ENCODE peak calls at places on chromosomes 7 and 10, in four cellular contexts. One of them, this sample, is unnamed. For H3K36me3 and H3K4me1, the result is how much of the 10 kb centered on the place peaks cover.

GRCh38 chr10:66782144-66782543 is 143.7 kb upstream of the LRRTM3 start:
- DNase-seq in suprapubic skin: no peak
- DNase-seq in CD8-positive, alpha-beta memory T cell: no peak
- DNase-seq in psoas muscle: no peak
- DNase-seq in this sample: no peak

GRCh38 chr10:114044251-114045070 is 795 bp downstream of the ADRB1 start:
- DNase-seq in CD8-positive, alpha-beta memory T cell: peak
- DNase-seq in psoas muscle: peak
- DNase-seq in suprapubic skin: no peak
- DNase-seq in this sample: no peak

GRCh38 chr10:43376828-43377227 is 5.4 kb downstream of the FXYD4 start:
- DNase-seq in psoas muscle: no peak
- DNase-seq in CD8-positive, alpha-beta memory T cell: no peak
- DNase-seq in suprapubic skin: no peak
- DNase-seq in this sample: no peak

GRCh38 chr7:96303105-96303685 is 18.7 kb downstream of the SLC25A13 start:
- DNase-seq in psoas muscle: no peak
- DNase-seq in CD8-positive, alpha-beta memory T cell: no peak
- DNase-seq in suprapubic skin: no peak
- DNase-seq in this sample: no peak

GRCh38 chr7:128911441-128912031 is 1.0 kb upstream of the KCP start:
- DNase-seq in psoas muscle: no peak
- DNase-seq in suprapubic skin: peak
- DNase-seq in CD8-positive, alpha-beta memory T cell: no peak
- DNase-seq in this sample: no peak

GRCh38 chr7:4833691-4834600 is 27.9 kb downstream of the PAPOLB start:
- DNase-seq in suprapubic skin: no peak
- DNase-seq in CD8-positive, alpha-beta memory T cell: no peak
- DNase-seq in psoas muscle: no peak
- DNase-seq in this sample: no peak

GRCh38 chr7:85475071-85475470 is 288.2 kb upstream of the SEMA3D start:
- DNase-seq in psoas muscle: no peak
- DNase-seq in suprapubic skin: no peak
- DNase-seq in CD8-positive, alpha-beta memory T cell: no peak
- DNase-seq in this sample: no peak

GRCh38 chr10:22816298-22816653 is 101.9 kb upstream of the PIP4K2A start:
- DNase-seq in psoas muscle: no peak
- DNase-seq in CD8-positive, alpha-beta memory T cell: no peak
- DNase-seq in suprapubic skin: no peak
- DNase-seq in this sample: no peak

GRCh38 chr7:124954766-124955165 is 25.1 kb upstream of the POT1 start:
- DNase-seq in psoas muscle: no peak
- DNase-seq in suprapubic skin: no peak
- DNase-seq in CD8-positive, alpha-beta memory T cell: no peak
- DNase-seq in this sample: no peak

GRCh38 chr10:103816431-103816830 is 38.9 kb downstream of the SH3PXD2A start:
- DNase-seq in psoas muscle: no peak
- DNase-seq in suprapubic skin: no peak
- DNase-seq in CD8-positive, alpha-beta memory T cell: no peak
- DNase-seq in this sample: no peak

GRCh38 chr7:10181996-10182395 is 791.7 kb upstream of the PHF14 start:
- DNase-seq in suprapubic skin: no peak
- DNase-seq in psoas muscle: no peak
- DNase-seq in CD8-positive, alpha-beta memory T cell: no peak
- DNase-seq in this sample: no peak

GRCh38 chr7:2131341-2131740 is 101.4 kb downstream of the MAD1L1 start:
- DNase-seq in suprapubic skin: no peak
- DNase-seq in psoas muscle: no peak
- DNase-seq in CD8-positive, alpha-beta memory T cell: no peak
- DNase-seq in this sample: no peak

GRCh38 chr7:97731736-97732370 is at the start of gene TAC1:
- DNase-seq in CD8-positive, alpha-beta memory T cell: no peak
- DNase-seq in suprapubic skin: no peak
- DNase-seq in psoas muscle: no peak
- DNase-seq in this sample: no peak

GRCh38 chr10:73141603-73142002 is 26.2 kb downstream of the ECD start:
- DNase-seq in psoas muscle: no peak
- DNase-seq in suprapubic skin: no peak
- DNase-seq in CD8-positive, alpha-beta memory T cell: no peak
- DNase-seq in this sample: no peak
- H3K36me3 ChIP-seq in psoas muscle: half or more
- H3K36me3 ChIP-seq in suprapubic skin: half or more
- H3K36me3 ChIP-seq in CD8-positive, alpha-beta memory T cell: under half
- H3K36me3 ChIP-seq in this sample: under half

DNA sequence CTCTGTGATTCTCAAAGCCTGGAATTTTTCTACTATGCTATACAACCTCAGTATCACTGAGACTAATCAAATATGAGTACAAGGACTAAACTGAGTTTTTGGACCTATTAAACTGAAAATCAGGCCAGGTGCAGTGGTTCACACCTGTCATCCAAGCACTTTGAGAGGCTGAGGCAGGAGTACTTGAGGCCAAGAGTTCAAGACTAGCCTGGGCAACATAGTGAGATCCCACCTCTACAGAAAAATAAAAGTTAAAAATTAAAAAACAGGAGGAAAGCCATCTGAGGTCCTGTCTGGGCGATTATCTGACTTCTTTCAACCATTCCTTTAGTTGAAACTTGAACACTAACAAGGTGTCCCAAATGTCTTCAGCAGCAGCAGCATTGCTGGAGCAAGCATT is 7.0 kb downstream of the XRCC2 start:
- DNase-seq in suprapubic skin: no peak
- DNase-seq in CD8-positive, alpha-beta memory T cell: no peak
- DNase-seq in psoas muscle: no peak
- DNase-seq in this sample: no peak
- H3K4me1 ChIP-seq in suprapubic skin: under half
- H3K4me1 ChIP-seq in CD8-positive, alpha-beta memory T cell: under half
- H3K4me1 ChIP-seq in psoas muscle: under half
- H3K4me1 ChIP-seq in this sample: under half

GRCh38 chr10:18611168-18611567 is 40.2 kb downstream of the NSUN6 start:
- DNase-seq in CD8-positive, alpha-beta memory T cell: no peak
- DNase-seq in suprapubic skin: no peak
- DNase-seq in psoas muscle: no peak
- DNase-seq in this sample: no peak
- H3K36me3 ChIP-seq in CD8-positive, alpha-beta memory T cell: under half
- H3K36me3 ChIP-seq in suprapubic skin: under half
- H3K36me3 ChIP-seq in psoas muscle: under half
- H3K36me3 ChIP-seq in this sample: under half

DNA sequence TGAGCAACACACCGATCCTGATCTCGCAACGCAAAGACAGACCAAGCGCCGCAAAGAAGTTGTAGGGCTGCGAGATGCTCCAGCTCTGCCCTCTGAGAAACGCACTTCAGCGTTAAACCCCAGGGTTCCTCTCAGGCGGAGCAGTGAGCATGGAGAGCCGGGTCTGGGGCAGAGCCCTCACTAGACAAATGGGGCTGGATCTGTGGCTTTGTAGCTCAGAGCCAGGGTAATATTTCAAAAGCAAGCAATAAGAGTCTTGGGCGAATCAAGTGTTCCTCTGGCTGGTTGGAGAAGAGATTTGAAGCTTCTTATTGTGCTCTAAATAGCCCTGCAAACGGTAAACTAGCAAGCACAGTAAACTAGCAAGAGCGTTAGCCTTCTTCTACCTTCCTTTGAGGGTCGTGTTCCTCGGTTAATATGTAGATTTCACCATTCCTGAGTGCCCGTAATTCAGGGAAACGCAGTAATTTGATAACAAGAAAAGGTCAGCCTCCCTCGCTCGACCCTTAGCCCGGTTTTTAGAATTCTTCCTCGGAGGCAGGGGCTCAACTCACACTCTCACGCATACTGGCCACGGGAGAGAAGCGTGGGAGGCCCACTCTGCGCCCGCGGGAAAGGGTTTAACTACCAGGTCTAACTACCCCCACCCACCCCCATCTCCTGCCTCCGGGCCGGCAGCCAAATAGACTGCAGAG is 6.7 kb downstream of the SKAP2 start:
- DNase-seq in suprapubic skin: no peak
- DNase-seq in psoas muscle: peak
- DNase-seq in CD8-positive, alpha-beta memory T cell: no peak
- DNase-seq in this sample: no peak
- H3K4me1 ChIP-seq in suprapubic skin: under half
- H3K4me1 ChIP-seq in psoas muscle: under half
- H3K4me1 ChIP-seq in CD8-positive, alpha-beta memory T cell: under half
- H3K4me1 ChIP-seq in this sample: under half

GRCh38 chr7:92808006-92808405 is 28.4 kb downstream of the CDK6 start:
- DNase-seq in suprapubic skin: no peak
- DNase-seq in psoas muscle: no peak
- DNase-seq in CD8-positive, alpha-beta memory T cell: no peak
- DNase-seq in this sample: no peak
- H3K36me3 ChIP-seq in suprapubic skin: under half
- H3K36me3 ChIP-seq in psoas muscle: under half
- H3K36me3 ChIP-seq in CD8-positive, alpha-beta memory T cell: under half
- H3K36me3 ChIP-seq in this sample: under half

GRCh38 chr10:74122060-74122459 is 28.6 kb downstream of the AP3M1 start:
- DNase-seq in suprapubic skin: no peak
- DNase-seq in CD8-positive, alpha-beta memory T cell: no peak
- DNase-seq in psoas muscle: no peak
- DNase-seq in this sample: no peak
- H3K4me1 ChIP-seq in suprapubic skin: under half
- H3K4me1 ChIP-seq in CD8-positive, alpha-beta memory T cell: under half
- H3K4me1 ChIP-seq in psoas muscle: under half
- H3K4me1 ChIP-seq in this sample: under half

DNA sequence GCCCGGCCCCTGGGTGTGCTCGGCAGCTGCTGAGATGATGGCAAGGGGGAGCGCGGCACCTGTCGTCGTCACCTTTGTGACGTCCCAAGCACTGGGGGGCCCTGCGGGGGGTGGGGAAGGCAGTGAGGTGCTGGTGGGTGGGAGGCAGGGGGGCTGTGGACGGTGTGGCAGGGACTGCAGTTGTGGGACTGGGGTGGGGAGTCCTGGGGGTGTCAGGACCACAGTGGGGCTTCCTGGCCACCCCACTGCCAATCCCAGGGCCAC is 82.2 kb downstream of the DNAJB6 start:
- DNase-seq in psoas muscle: no peak
- DNase-seq in CD8-positive, alpha-beta memory T cell: no peak
- DNase-seq in suprapubic skin: no peak
- DNase-seq in this sample: no peak
- H3K36me3 ChIP-seq in psoas muscle: half or more
- H3K36me3 ChIP-seq in CD8-positive, alpha-beta memory T cell: under half
- H3K36me3 ChIP-seq in suprapubic skin: half or more
- H3K36me3 ChIP-seq in this sample: under half

GRCh38 chr10:93269281-93269680 is 195.6 kb downstream of the CYP26A1 start:
- DNase-seq in psoas muscle: no peak
- DNase-seq in suprapubic skin: no peak
- DNase-seq in CD8-positive, alpha-beta memory T cell: no peak
- DNase-seq in this sample: no peak

GRCh38 chr10:93272884-93273675 is 199.4 kb downstream of the CYP26A1 start:
- DNase-seq in CD8-positive, alpha-beta memory T cell: no peak
- DNase-seq in psoas muscle: no peak
- DNase-seq in suprapubic skin: no peak
- DNase-seq in this sample: no peak

GRCh38 chr10:93268021-93268420 is 194.3 kb downstream of the CYP26A1 start:
- DNase-seq in suprapubic skin: no peak
- DNase-seq in CD8-positive, alpha-beta memory T cell: no peak
- DNase-seq in psoas muscle: no peak
- DNase-seq in this sample: no peak

GRCh38 chr10:93274419-93274818 is 200.7 kb downstream of the CYP26A1 start:
- DNase-seq in psoas muscle: no peak
- DNase-seq in CD8-positive, alpha-beta memory T cell: no peak
- DNase-seq in suprapubic skin: no peak
- DNase-seq in this sample: no peak

DNA sequence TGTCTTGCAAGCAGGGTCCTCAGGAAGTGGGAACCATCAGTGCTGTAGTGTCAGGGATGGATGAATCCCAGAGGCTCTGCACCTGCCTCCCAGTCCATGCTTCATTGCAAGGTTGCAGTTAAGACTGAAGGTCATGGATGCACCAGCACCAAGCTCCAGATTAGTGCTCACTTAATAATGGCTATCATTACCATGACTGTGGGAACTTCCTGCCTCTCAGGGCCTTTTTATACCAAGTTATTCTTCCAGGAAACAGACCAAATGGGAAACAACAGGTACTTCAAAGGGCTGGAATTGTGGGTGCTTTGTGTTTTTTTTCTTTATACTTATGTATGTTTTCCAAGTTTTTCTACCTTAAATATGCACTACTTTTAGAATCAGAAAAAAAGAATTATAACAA is 197.7 kb downstream of the CYP26A1 start:
- DNase-seq in suprapubic skin: no peak
- DNase-seq in psoas muscle: no peak
- DNase-seq in CD8-positive, alpha-beta memory T cell: no peak
- DNase-seq in this sample: no peak
- H3K4me1 ChIP-seq in suprapubic skin: under half
- H3K4me1 ChIP-seq in psoas muscle: under half
- H3K4me1 ChIP-seq in CD8-positive, alpha-beta memory T cell: under half
- H3K4me1 ChIP-seq in this sample: under half